ENCODE peak calls at places on chromosomes 7 and 10, in four cellular contexts. P is K562, H is Panc1, F is HCT116. A is an unnamed sample.

GRCh38 chr7:123744416-123744815 is 4.4 kb downstream of the WASL start:
- DNase-seq in P (no peak), H (no peak), F (no peak), A (no peak)

GRCh38 chr7:93132216-93132615 is 14.4 kb upstream of the SAMD9 start:
- DNase-seq in P (no peak), H (no peak), F (no peak), A (no peak)

GRCh38 chr7:23523486-23524075 is 8.2 kb downstream of the TRA2A start:
- DNase-seq in P (no peak), H (no peak), F (no peak), A (no peak)

GRCh38 chr10:129193148-129193547 is 273.9 kb upstream of the MGMT start:
- DNase-seq in P (no peak), H (no peak), F (no peak), A (no peak)

GRCh38 chr7:150404785-150405583 is 25.9 kb downstream of the ZNF775 start:
- DNase-seq in P (peak), H (no peak), F (peak), A (peak)

GRCh38 chr10:119139464-119140067 is 25.9 kb downstream of the SFXN4 start:
- DNase-seq in P (no peak), H (peak), F (peak), A (peak)

GRCh38 chr10:91799580-91799975 is 1.4 kb downstream of the TNKS2 start:
- DNase-seq in P (no peak), H (no peak), F (no peak), A (no peak)

GRCh38 chr7:73851410-73852338 is 9.3 kb upstream of the TMEM270 start:
- DNase-seq in P (peak), H (peak), F (peak), A (peak)

GRCh38 chr10:15313844-15314243 is 57.2 kb downstream of the FAM171A1 start:
- DNase-seq in P (peak), H (no peak), F (no peak), A (no peak)

GRCh38 chr10:101889256-101890210 is 45.9 kb upstream of the KCNIP2 start:
- DNase-seq in P (no peak), H (peak), F (peak), A (peak)

GRCh38 chr7:29413511-29414178 is 150.0 kb upstream of the PRR15 start:
- DNase-seq in P (no peak), H (no peak), F (no peak), A (no peak)

GRCh38 chr10:125451319-125451718 is 231.6 kb downstream of the TEX36 start:
- DNase-seq in P (no peak), H (no peak), F (no peak), A (no peak)

GRCh38 chr10:86673216-86673826 is 5.0 kb downstream of the LDB3 start:
- DNase-seq in P (no peak), H (no peak), F (no peak), A (no peak)

GRCh38 chr10:6217621-6218020 is 14.9 kb downstream of the PFKFB3 start:
- DNase-seq in P (no peak), H (no peak), F (no peak), A (no peak)

GRCh38 chr7:158285383-158285770 is 302.2 kb downstream of the PTPRN2 start:
- DNase-seq in P (no peak), H (no peak), F (no peak), A (no peak)

GRCh38 chr7:116441534-116441933 is 58.0 kb upstream of the CAV2 start:
- DNase-seq in P (no peak), H (no peak), F (no peak), A (no peak)

GRCh38 chr7:117478796-117479479 is 887 bp upstream of the CFTR start:
- DNase-seq in P (no peak), H (no peak), F (no peak), A (no peak)

GRCh38 chr7:22082886-22083710 is 137.4 kb upstream of the CDCA7L start:
- DNase-seq in P (peak), H (peak), F (peak), A (peak)

GRCh38 chr7:123041085-123041484 is 45.6 kb upstream of the TAS2R16 start:
- DNase-seq in P (no peak), H (no peak), F (no peak), A (no peak)

GRCh38 chr10:97072851-97073665 is 112.7 kb downstream of the SLIT1 start:
- DNase-seq in P (peak), H (peak), F (peak), A (peak)

GRCh38 chr7:98049034-98049433 is 57.6 kb upstream of the LMTK2 start:
- DNase-seq in P (no peak), H (no peak), F (no peak), A (no peak)

GRCh38 chr7:150439926-150440325 is 10.5 kb upstream of the GIMAP8 start:
- DNase-seq in P (no peak), H (no peak), F (no peak), A (no peak)

GRCh38 chr10:132547421-132547861 is 9.9 kb downstream of the INPP5A start:
- DNase-seq in P (no peak), H (no peak), F (no peak), A (no peak)

GRCh38 chr10:132388901-132389630 is 7.9 kb upstream of the PWWP2B start:
- DNase-seq in P (no peak), H (no peak), F (no peak), A (no peak)

GRCh38 chr7:21690717-21691116 is 147.9 kb downstream of the DNAH11 start:
- DNase-seq in P (no peak), H (peak), F (no peak), A (no peak)

GRCh38 chr7:22854158-22855048 is 31.8 kb upstream of the TOMM7 start:
- DNase-seq in P (peak), H (no peak), F (peak), A (peak)

GRCh38 chr7:107506683-107507339 is 37.0 kb downstream of the GPR22 start:
- DNase-seq in P (no peak), H (no peak), F (peak), A (no peak)

GRCh38 chr7:107503667-107504066 is 33.8 kb downstream of the GPR22 start:
- DNase-seq in P (no peak), H (no peak), F (no peak), A (no peak)

GRCh38 chr7:107502797-107503196 is 32.9 kb downstream of the GPR22 start:
- DNase-seq in P (no peak), H (no peak), F (no peak), A (no peak)

GRCh38 chr7:107505997-107506682 is 36.3 kb downstream of the GPR22 start:
- DNase-seq in P (no peak), H (no peak), F (no peak), A (peak)

GRCh38 chr7:107505362-107505761 is 35.5 kb downstream of the GPR22 start:
- DNase-seq in P (no peak), H (no peak), F (no peak), A (no peak)
- TF ChIP-seq TCF7L2 in P (no peak), H (no peak), F (no peak), A (no peak)

GRCh38 chr10:60526024-60526585 is 136.4 kb upstream of the ANK3 start:
- DNase-seq in P (no peak), H (no peak), F (no peak), A (no peak)
- TF ChIP-seq TCF7L2 in P (no peak), H (no peak), F (no peak), A (no peak)

GRCh38 chr7:41189866-41190265 is 513.0 kb downstream of the INHBA start:
- DNase-seq in P (no peak), H (peak), F (peak), A (no peak)
- TF ChIP-seq TCF7L2 in P (no peak), H (no peak), F (no peak), A (no peak)

GRCh38 chr10:70966848-70967553 is 78.6 kb upstream of the PCBD1 start:
- DNase-seq in P (no peak), H (no peak), F (no peak), A (no peak)
- TF ChIP-seq TCF7L2 in P (no peak), H (no peak), F (no peak), A (no peak)

GRCh38 chr10:65377687-65378086 is 1548.1 kb upstream of the LRRTM3 start:
- DNase-seq in P (no peak), H (no peak), F (no peak), A (no peak)
- TF ChIP-seq TCF7L2 in P (no peak), H (no peak), F (no peak), A (no peak)

DNA sequence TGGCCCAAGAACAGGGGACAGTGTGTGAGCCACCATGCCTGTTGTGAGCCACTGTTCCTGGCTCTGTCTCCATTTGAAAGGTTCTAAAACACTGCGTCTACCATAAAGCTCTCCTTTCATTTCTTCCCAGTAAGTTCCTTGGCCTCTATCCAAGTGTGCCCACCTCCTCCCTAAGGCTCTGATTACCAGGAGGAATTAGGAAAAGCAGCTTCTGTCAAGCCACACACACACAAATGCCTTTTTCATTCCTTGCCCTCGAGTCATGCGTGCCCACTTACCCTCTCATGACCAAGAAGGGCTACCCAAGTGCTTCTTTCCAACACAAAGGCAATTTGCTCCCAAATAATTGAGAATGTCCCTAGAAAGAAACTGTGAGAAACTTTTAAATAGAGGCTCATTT is 70.8 kb upstream of the PARD3 start:
- DNase-seq in P (no peak), H (no peak), F (no peak), A (no peak)
- TF ChIP-seq TCF7L2 in P (no peak), H (no peak), F (no peak), A (no peak)

DNA sequence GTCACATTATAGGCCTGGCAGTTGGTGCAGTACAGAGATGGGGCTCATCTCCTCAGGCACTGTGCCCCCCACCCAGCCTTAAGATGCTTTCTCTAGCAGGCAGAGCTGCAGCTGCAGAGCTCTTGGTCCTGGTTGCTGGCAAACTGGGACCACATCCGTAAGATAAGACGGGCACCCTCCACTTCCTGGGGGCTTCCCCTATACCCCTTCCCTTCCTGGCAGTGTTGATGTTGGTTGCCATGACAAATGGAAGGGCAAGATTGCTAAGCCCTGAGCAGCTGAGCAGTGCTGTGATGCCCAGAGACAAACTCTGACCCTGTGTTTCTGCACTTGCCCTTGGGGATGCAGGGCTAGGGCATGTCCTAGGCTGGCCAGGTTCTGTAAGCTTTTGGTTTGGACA is 103.4 kb upstream of the ANLN start:
- DNase-seq in P (no peak), H (no peak), F (no peak), A (no peak)
- TF ChIP-seq TCF7L2 in P (no peak), H (no peak), F (no peak), A (no peak)